ENCODE peak calls at places on chromosome X, in six cellular contexts. S is HCT116, Q is WTC11, Y is GM12878, W is K562, N is HepG2. M is an unnamed sample.
A peak's percentile ranks its signal among the peaks of the same experiment; 100 is the strongest.

GRCh38 chrX:132181364-132181763 is 37.9 kb downstream of the RAP2C start:
- DNase-seq in S (no peak), Q (no peak), Y (no peak), W (no peak), N (no peak), M (no peak)

GRCh38 chrX:24945009-24945408 is 70.8 kb downstream of the ARX start:
- DNase-seq in S (no peak), Q (no peak), Y (no peak), W (no peak), N (no peak), M (no peak)

GRCh38 chrX:119155416-119156035 is 27.9 kb upstream of the KIAA1210 start:
- DNase-seq in S (no peak), Q (no peak), Y (no peak), W (no peak), N (no peak), M (no peak)

GRCh38 chrX:150163181-150163930 is 199.8 kb upstream of the MAMLD1 start:
- DNase-seq in S (no peak), Q (no peak), Y (no peak), W (no peak), N (no peak), M (no peak)

GRCh38 chrX:130108647-130109428 is 1.5 kb downstream of the ELF4 start:
- DNase-seq in S (no peak), Q (peak; percentile 14), Y (no peak), W (peak; percentile 58), N (peak; percentile 17), M (no peak)

GRCh38 chrX:67555578-67556203 is 11.9 kb downstream of the AR start:
- DNase-seq in S (no peak), Q (peak; percentile 41), Y (no peak), W (peak; percentile 38), N (peak; percentile 8), M (no peak)

GRCh38 chrX:130106071-130106470 is 4.2 kb downstream of the ELF4 start:
- DNase-seq in S (no peak), Q (no peak), Y (no peak), W (no peak), N (no peak), M (no peak)

GRCh38 chrX:8988456-8988855 is 45.5 kb downstream of the FAM9B start:
- DNase-seq in S (no peak), Q (no peak), Y (no peak), W (no peak), N (peak; percentile 0), M (no peak)

GRCh38 chrX:48776818-48777439 is 9.5 kb upstream of the GATA1 start:
- DNase-seq in S (no peak), Q (no peak), Y (no peak), W (no peak), N (no peak), M (no peak)

GRCh38 chrX:54066841-54067240 is 22.6 kb upstream of the PHF8 start:
- DNase-seq in S (no peak), Q (no peak), Y (no peak), W (no peak), N (no peak), M (no peak)

GRCh38 chrX:21132686-21133393 is 241.4 kb upstream of the CNKSR2 start:
- DNase-seq in S (no peak), Q (no peak), Y (no peak), W (no peak), N (no peak), M (no peak)

GRCh38 chrX:81377329-81377728 is 175.4 kb downstream of the SH3BGRL start:
- DNase-seq in S (no peak), Q (no peak), Y (no peak), W (peak; percentile 7), N (peak; percentile 0), M (no peak)

DNA sequence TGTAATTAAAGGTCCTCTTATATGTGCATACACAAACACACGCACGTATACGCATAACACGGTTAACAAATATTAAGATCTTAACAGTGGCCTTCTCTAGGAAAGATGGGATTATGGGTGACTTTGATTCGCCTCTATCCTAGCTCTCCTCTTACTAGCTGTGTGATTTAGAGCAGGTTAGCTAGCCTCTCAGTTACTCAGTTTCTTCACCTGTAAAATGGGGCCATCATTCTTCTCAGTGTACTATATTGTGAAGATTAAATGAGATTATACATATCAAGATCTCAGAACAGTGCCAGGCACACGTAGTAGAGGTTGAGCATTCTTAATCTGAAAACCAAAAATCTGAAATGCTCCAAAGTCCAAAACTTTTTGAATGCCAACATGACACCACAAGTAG is 159.3 kb downstream of the BCOR start:
- DNase-seq in S (no peak), Q (no peak), Y (no peak), W (no peak), N (no peak), M (no peak)
- TF ChIP-seq ATF3 in S (no peak), Q (no peak), Y (no peak), W (no peak), N (no peak), M (no peak)

GRCh38 chrX:100743009-100743615 is 11.2 kb upstream of the SYTL4 start:
- DNase-seq in S (no peak), Q (no peak), Y (no peak), W (no peak), N (no peak), M (no peak)
- TF ChIP-seq ATF3 in S (no peak), Q (no peak), Y (no peak), W (no peak), N (no peak), M (no peak)

DNA sequence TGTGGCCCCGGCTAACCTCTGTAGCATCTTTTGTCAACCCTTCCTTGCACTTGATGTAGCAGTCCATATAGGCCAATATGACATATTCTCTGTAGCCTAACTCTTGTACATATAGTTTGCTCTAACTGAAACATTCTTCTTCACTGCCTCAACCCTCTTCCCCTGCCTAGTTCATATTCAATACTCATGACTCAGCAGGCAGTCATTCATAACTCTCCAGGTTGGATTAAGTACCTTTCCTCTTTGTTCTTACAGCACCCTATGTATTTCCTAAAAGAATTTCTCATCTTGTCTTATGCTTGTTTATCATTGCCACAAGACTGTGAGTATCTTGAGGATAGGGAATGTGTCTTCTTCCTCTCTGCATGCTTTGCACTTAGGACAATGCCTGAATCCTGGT is 76.9 kb downstream of the TMLHE start:
- DNase-seq in S (no peak), Q (no peak), Y (no peak), W (no peak), N (no peak), M (no peak)
- TF ChIP-seq ATF3 in S (no peak), Q (no peak), Y (no peak), W (no peak), N (no peak), M (no peak)

GRCh38 chrX:112078606-112079005 is 4.0 kb downstream of the TRPC5 start:
- DNase-seq in S (no peak), Q (no peak), Y (no peak), W (no peak), N (no peak), M (no peak)
- TF ChIP-seq ATF3 in S (no peak), Q (no peak), Y (no peak), W (no peak), N (no peak), M (no peak)